ENCODE peak calls at places on chromosomes 16 and 17, in five cellular contexts. S, O, U, C and L are unnamed samples.

GRCh38 chr16:20911361-20911760 is 10.8 kb downstream of the LYRM1 start:
- DNase-seq in S (no peak), O (no peak), U (peak), C (no peak), L (no peak)

GRCh38 chr16:89505204-89506112 is 2.7 kb upstream of the SPG7 start:
- DNase-seq in S (peak), O (no peak), U (peak), C (no peak), L (peak)

GRCh38 chr17:66373944-66374817 is 71.8 kb downstream of the PRKCA start:
- DNase-seq in S (peak), O (no peak), U (no peak), C (no peak), L (no peak)

GRCh38 chr16:25298165-25298872 is 40.7 kb upstream of the ZKSCAN2 start:
- DNase-seq in S (no peak), O (no peak), U (no peak), C (no peak), L (no peak)

GRCh38 chr16:12141073-12141472 is 164.5 kb downstream of the SNX29 start:
- DNase-seq in S (no peak), O (no peak), U (no peak), C (no peak), L (no peak)

GRCh38 chr17:1905190-1905919 is 75.5 kb downstream of the RPA1 start:
- DNase-seq in S (no peak), O (no peak), U (no peak), C (peak), L (no peak)

GRCh38 chr17:4465786-4466185 is 32.0 kb downstream of the SPNS3 start:
- DNase-seq in S (no peak), O (no peak), U (no peak), C (no peak), L (no peak)

GRCh38 chr16:14415291-14415690 is 214.8 kb downstream of the PARN start:
- DNase-seq in S (no peak), O (no peak), U (no peak), C (no peak), L (no peak)

GRCh38 chr16:66968847-66969246 is 7.8 kb downstream of the CES3 start:
- DNase-seq in S (no peak), O (no peak), U (no peak), C (no peak), L (no peak)

GRCh38 chr16:1290860-1291575 is 18.4 kb upstream of the UBE2I start:
- DNase-seq in S (no peak), O (no peak), U (no peak), C (no peak), L (peak)

GRCh38 chr17:75774988-75775668 is 9.5 kb upstream of the UNK start:
- DNase-seq in S (no peak), O (no peak), U (peak), C (no peak), L (no peak)

GRCh38 chr17:51595965-51596364 is 335.6 kb downstream of the UTP18 start:
- DNase-seq in S (no peak), O (no peak), U (no peak), C (no peak), L (no peak)

GRCh38 chr16:68417711-68418301 is 30.5 kb downstream of the SMPD3 start:
- DNase-seq in S (peak), O (no peak), U (no peak), C (peak), L (peak)